ENCODE peak calls at places on chromosomes 1 and 21, in eight cellular contexts. R is PC-3; N is tibial nerve; M is H9; H is breast epithelium; I is CD4-positive, alpha-beta T cell; X is osteocyte; P is epithelial cell of esophagus. S is an unnamed sample.

GRCh38 chr1:180568211-180568610 is 9.4 kb downstream of the OVAAL start:
- DNase-seq in R (no peak), N (no peak), M (no peak), H (no peak), I (no peak), X (no peak), P (no peak), S (no peak)

GRCh38 chr1:116909511-116910378 is at the start of gene PTGFRN:
- DNase-seq in R (peak; percentile 71), N (peak; percentile 29), M (peak; percentile 64), H (peak; percentile 72), I (peak; percentile 4), X (peak; percentile 89), P (peak; percentile 85), S (no peak)

GRCh38 chr1:116666747-116667576 is 571 bp downstream of the IGSF3 start:
- DNase-seq in R (peak; percentile 10), N (no peak), M (no peak), H (no peak), I (no peak), X (no peak), P (peak; percentile 46), S (no peak)

GRCh38 chr21:29218749-29219148 is 80.0 kb upstream of the BACH1 start:
- DNase-seq in R (peak; percentile 95), N (no peak), M (no peak), H (no peak), I (no peak), X (no peak), P (peak; percentile 70), S (no peak)

GRCh38 chr21:25708467-25709065 is 26.1 kb downstream of the ATP5PF start:
- DNase-seq in R (peak; percentile 65), N (peak; percentile 79), M (no peak), H (no peak), I (peak; percentile 23), X (no peak), P (peak; percentile 60), S (peak; percentile 42)

GRCh38 chr1:151024540-151025146 is 11.7 kb upstream of the BNIPL start:
- DNase-seq in R (peak; percentile 75), N (peak; percentile 92), M (peak; percentile 92), H (peak; percentile 61), I (peak; percentile 82), X (peak; percentile 89), P (peak; percentile 80), S (peak; percentile 90)

GRCh38 chr1:208834346-208835081 is 590.3 kb upstream of the PLXNA2 start:
- DNase-seq in R (no peak), N (no peak), M (no peak), H (no peak), I (no peak), X (no peak), P (peak; percentile 46), S (no peak)

GRCh38 chr1:81424056-81424455 is 376.7 kb upstream of the ADGRL2 start:
- DNase-seq in R (no peak), N (no peak), M (no peak), H (no peak), I (no peak), X (no peak), P (no peak), S (no peak)

GRCh38 chr1:227887697-227888403 is 59.9 kb downstream of the WNT9A start:
- DNase-seq in R (no peak), N (peak; percentile 55), M (peak; percentile 74), H (no peak), I (no peak), X (peak; percentile 82), P (no peak), S (peak; percentile 19)

GRCh38 chr1:151775894-151776664 is 12.8 kb upstream of the MRPL9 start:
- DNase-seq in R (no peak), N (no peak), M (no peak), H (no peak), I (no peak), X (no peak), P (no peak), S (no peak)

DNA sequence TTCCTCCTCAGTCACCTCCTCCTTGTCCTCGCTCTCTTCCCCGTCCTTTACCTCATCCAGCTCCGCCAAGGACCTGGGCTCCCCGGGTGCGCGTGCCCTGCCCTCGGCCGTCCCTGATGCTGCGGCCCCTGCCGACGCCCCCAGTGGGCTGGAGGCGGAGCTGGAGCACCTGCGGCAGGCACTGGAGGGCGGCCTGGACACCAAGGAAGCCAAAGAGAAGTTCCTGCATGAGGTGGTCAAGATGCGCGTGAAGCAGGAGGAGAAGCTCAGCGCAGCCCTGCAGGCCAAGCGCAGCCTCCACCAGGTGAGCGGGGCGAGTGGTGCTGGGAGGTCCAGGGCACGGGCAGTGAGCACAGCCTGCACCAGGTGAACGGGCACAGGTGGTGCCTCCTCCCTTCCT is 76.2 kb downstream of the SKI start:
- DNase-seq in R (no peak), N (no peak), M (no peak), H (no peak), I (no peak), X (no peak), P (no peak), S (no peak)
- TF ChIP-seq CTCF in R (no peak), N (no peak), M (no peak), H (no peak), I (no peak), X (no peak), P (no peak), S (no peak)

DNA sequence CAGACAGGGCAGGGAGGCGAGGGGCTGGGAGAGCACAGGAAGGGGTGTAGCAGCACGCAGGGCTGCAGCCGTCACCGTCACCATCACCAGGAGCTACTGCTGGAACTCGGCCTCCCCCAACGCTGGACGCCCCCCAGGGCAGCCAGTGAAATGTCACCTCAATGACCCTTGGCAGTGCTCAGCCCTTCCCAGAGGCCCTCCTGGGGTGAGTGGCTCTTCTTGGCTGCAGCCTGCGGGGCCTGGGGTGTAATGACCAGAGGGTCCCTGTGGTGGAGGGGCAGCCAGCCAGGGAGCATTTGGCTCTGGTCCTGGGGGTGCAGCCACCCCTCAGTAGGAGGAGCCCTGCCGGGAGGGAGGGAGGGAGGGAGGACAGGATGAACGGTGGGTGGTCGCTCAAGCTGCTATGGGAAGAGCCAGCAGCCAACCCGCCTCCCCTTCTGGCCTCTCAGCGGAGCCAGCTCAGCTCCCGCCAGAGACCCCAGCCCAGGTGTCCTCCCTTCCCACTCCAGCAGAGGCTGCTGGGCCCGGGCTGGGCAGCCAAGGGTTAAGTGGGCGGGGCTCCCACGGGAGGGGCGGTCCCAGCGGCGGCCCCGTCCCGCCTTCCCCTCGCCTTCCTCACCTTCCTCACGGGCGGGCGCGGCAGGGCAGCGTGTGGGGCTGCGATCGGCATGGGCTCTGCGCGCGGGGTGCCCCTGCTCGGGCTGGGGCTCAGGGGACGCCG is 9.1 kb upstream of the PLCH2 start:
- DNase-seq in R (no peak), N (no peak), M (peak; percentile 65), H (no peak), I (no peak), X (no peak), P (peak; percentile 22), S (no peak)
- TF ChIP-seq CTCF in R (no peak), N (no peak), M (no peak), H (no peak), I (no peak), X (no peak), P (no peak), S (no peak)

GRCh38 chr1:33430751-33431593 is at the start of gene PHC2:
- DNase-seq in R (peak; percentile 98), N (peak; percentile 97), M (peak; percentile 99), H (peak; percentile 97), I (peak; percentile 82), X (peak; percentile 98), P (peak; percentile 98), S (peak; percentile 96)
- TF ChIP-seq CTCF in R (peak; percentile 23), N (peak; percentile 30), M (no peak), H (no peak), I (no peak), X (peak; percentile 49), P (no peak), S (no peak)

GRCh38 chr1:18530567-18531502 is 50.1 kb downstream of the KLHDC7A start:
- DNase-seq in R (peak; percentile 32), N (no peak), M (peak; percentile 55), H (no peak), I (no peak), X (peak; percentile 53), P (no peak), S (no peak)
- TF ChIP-seq CTCF in R (peak; percentile 49), N (no peak), M (peak; percentile 71), H (no peak), I (no peak), X (no peak), P (no peak), S (no peak)

GRCh38 chr1:225809842-225810578 is at the start of gene EPHX1:
- DNase-seq in R (peak; percentile 95), N (peak; percentile 84), M (peak; percentile 88), H (peak; percentile 87), I (peak; percentile 32), X (peak; percentile 95), P (peak; percentile 89), S (peak; percentile 41)
- TF ChIP-seq CTCF in R (no peak), N (peak; percentile 29), M (peak; percentile 33), H (peak; percentile 12), I (no peak), X (peak; percentile 47), P (no peak), S (no peak)

S was measured in omental fat pad.